ENCODE peak calls at places on chromosomes 13 and 19, in five cellular contexts. W is GM23338, G is ovary, X is GM10248, F is astrocyte. Z is an unnamed sample.

GRCh38 chr19:23596872-23597271 is 90.1 kb downstream of the ZNF675 start:
- DNase-seq in W (no peak), F (no peak), X (no peak), G (no peak), Z (no peak)

GRCh38 chr19:17770613-17771012 is 19.3 kb downstream of the FCHO1 start:
- DNase-seq in W (no peak), X (no peak), F (no peak), G (no peak), Z (no peak)

GRCh38 chr13:38697628-38698333 is 10.9 kb downstream of the FREM2 start:
- DNase-seq in F (no peak), W (peak), G (no peak), X (no peak), Z (no peak)

GRCh38 chr13:112688560-112689497 is 1.0 kb upstream of the ATP11A start:
- DNase-seq in W (peak), F (no peak), G (no peak), X (no peak), Z (no peak)

GRCh38 chr19:3186377-3186688 is 603 bp downstream of the NCLN start:
- DNase-seq in X (no peak), W (peak), G (no peak), F (no peak), Z (no peak)

GRCh38 chr19:41999071-41999877 is 5.2 kb upstream of the ATP1A3 start:
- DNase-seq in F (no peak), X (no peak), G (no peak), W (peak), Z (no peak)

GRCh38 chr13:98293103-98293502 is 116.0 kb upstream of the RNF113B start:
- DNase-seq in G (no peak), F (no peak), X (no peak), W (no peak), Z (no peak)

GRCh38 chr13:111396457-111396856 is 76.0 kb downstream of the TEX29 start:
- DNase-seq in F (no peak), X (no peak), W (no peak), G (no peak), Z (no peak)

GRCh38 chr13:53160211-53160610 is 131.6 kb downstream of the OLFM4 start:
- DNase-seq in X (no peak), F (no peak), G (no peak), W (no peak), Z (no peak)

GRCh38 chr19:19064098-19064722 is 416 bp downstream of the SLC25A42 start:
- DNase-seq in W (no peak), G (peak), F (no peak), X (no peak), Z (no peak)

DNA sequence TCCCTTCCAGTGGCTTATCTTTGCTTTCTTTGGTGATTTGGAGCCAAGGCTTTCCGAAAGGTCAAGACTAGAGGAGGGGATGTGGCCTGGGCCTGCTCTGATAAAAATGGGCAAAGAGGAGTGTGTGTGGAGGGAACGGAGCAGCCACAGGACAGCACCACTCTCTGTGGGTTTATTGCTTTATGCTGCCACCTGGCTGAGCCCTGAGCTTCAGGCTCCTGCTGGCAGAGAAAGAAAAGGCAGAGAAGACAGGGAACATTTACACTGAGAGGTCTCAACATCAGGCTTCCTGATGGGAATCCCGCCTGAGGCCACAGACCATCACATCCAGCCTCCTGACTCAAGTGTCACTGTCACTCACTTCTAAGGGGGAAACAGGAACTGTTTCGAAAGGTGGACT is 9.2 kb upstream of the GSX1 start:
- DNase-seq in W (peak), X (no peak), F (no peak), G (no peak), Z (no peak)
- TF ChIP-seq CTCF in W (peak), X (peak), F (no peak), G (no peak), Z (no peak)

DNA sequence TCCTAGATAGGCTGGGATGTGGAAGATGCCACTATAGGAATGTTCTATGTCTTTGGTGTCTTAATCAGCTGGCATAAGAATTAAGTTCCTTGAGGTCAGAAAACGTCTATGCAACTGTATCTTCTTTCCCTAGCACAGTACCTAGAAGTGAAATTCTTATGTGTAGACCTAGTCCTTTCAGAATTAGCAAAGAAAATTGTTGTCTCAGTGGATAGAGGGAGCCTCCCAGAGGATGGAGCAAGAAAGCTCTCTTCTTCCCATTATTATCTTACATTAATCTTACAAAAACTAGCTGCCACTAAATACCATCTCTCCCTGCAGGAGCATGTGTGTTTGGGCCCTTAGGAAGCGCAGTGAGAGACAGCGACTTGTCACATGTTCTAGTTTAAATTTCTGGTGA is 11.6 kb downstream of the CLDN10 start:
- DNase-seq in W (no peak), F (no peak), X (no peak), G (no peak), Z (no peak)
- TF ChIP-seq CTCF in W (peak), F (no peak), X (no peak), G (no peak), Z (no peak)

GRCh38 chr19:4206818-4207484 is 22.4 kb upstream of the EBI3 start:
- DNase-seq in G (no peak), W (peak), F (no peak), X (no peak), Z (no peak)
- TF ChIP-seq CTCF in G (no peak), W (peak), F (peak), X (peak), Z (no peak)

DNA sequence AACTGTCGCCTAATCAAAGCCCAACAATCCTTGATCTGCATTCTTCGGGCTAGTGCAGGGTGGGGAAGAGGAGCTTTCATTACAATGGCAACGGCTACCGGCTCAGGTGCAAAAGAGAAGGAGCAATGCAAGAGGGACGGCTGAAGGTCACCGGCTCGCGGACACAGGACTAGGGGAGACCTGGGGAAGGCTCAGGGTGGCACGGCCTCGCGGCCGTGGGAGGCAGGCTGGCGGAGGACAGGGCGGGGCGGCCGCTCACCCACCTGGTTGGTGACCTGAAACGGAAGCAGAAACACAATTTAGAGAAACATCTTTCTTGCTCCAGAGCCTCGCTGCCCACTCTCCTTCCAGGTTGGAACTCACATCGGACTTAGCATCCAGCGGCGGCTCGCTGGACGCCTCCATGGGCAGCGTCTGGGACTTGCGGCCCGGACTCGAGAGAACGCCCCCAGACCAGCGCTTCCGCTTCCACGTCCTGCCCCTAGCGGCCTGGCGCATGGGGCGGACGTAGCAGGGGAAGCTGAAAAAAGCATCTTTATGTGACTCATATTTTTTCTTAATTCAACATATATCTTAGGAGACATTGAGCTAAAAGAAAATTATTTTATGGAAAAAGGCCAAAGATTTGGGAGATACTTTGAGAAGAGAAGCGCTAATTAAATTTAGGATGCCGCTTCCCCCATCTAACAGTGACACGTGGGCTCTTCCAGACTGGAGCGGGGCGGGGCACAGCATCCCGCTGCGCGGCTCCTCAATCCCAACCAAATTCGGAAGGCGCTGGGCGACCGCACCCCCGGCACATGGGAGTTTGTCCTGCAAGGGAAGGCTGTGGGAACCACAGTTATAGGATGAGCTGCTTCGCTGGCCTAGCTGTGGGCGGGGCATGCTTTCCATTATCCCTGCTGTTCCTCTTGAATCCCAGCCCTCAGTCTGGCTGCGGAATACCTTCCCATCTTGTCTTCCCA is at the start of gene COMMD6:
- DNase-seq in G (peak), X (peak), F (peak), W (peak), Z (no peak)
- TF ChIP-seq CTCF in G (peak), X (peak), F (no peak), W (no peak), Z (peak)

GRCh38 chr19:7489609-7490044 is 792 bp upstream of the PEX11G start:
- DNase-seq in F (no peak), W (peak), X (peak), G (no peak), Z (no peak)
- TF ChIP-seq CTCF in F (no peak), W (peak), X (no peak), G (no peak), Z (no peak)

GRCh38 chr19:33219261-33219812 is 6.3 kb downstream of the SLC7A10 start:
- DNase-seq in F (peak), G (no peak), X (no peak), W (peak), Z (no peak)
- TF ChIP-seq CTCF in F (peak), G (no peak), X (no peak), W (peak), Z (no peak)

GRCh38 chr13:91331047-91331915 is 16.2 kb upstream of the MIR17HG start:
- DNase-seq in X (peak), F (no peak), G (no peak), W (no peak), Z (no peak)
- TF ChIP-seq CTCF in X (no peak), F (no peak), G (no peak), W (no peak), Z (no peak)

Z was measured in omental fat pad.